ENCODE peak calls at places on chromosomes 13 and 19, in five cellular contexts. One of them, this sample, is unnamed.

GRCh38 chr19:48415395-48415794 is 21.9 kb downstream of the GRIN2D start:
- DNase-seq in GM12878: no peak
- DNase-seq in HepG2: peak
- DNase-seq in H1: peak
- DNase-seq in K562: peak
- DNase-seq in this sample: peak

GRCh38 chr13:33721719-33722118 is 96.2 kb upstream of the RFC3 start:
- DNase-seq in GM12878: no peak
- DNase-seq in HepG2: no peak
- DNase-seq in H1: no peak
- DNase-seq in K562: no peak
- DNase-seq in this sample: no peak

GRCh38 chr19:43934985-43935708 is at the start of gene ZNF45:
- DNase-seq in GM12878: peak
- DNase-seq in HepG2: peak
- DNase-seq in H1: no peak
- DNase-seq in K562: peak
- DNase-seq in this sample: peak

GRCh38 chr13:41017153-41017552 is 2.0 kb downstream of the ELF1 start:
- DNase-seq in GM12878: no peak
- DNase-seq in HepG2: no peak
- DNase-seq in H1: no peak
- DNase-seq in K562: no peak
- DNase-seq in this sample: no peak

GRCh38 chr19:47324502-47324901 is 7.5 kb upstream of the C5AR2 start:
- DNase-seq in GM12878: no peak
- DNase-seq in HepG2: no peak
- DNase-seq in H1: no peak
- DNase-seq in K562: no peak
- DNase-seq in this sample: no peak

GRCh38 chr13:25300861-25301346 is 521 bp upstream of the NUP58 start:
- DNase-seq in GM12878: no peak
- DNase-seq in HepG2: no peak
- DNase-seq in H1: no peak
- DNase-seq in K562: no peak
- DNase-seq in this sample: no peak

GRCh38 chr13:37747071-37747612 is 122.4 kb downstream of the TRPC4 start:
- DNase-seq in GM12878: no peak
- DNase-seq in HepG2: no peak
- DNase-seq in H1: no peak
- DNase-seq in K562: no peak
- DNase-seq in this sample: no peak

GRCh38 chr13:78201411-78201810 is 282.8 kb upstream of the EDNRB start:
- DNase-seq in GM12878: peak
- DNase-seq in HepG2: no peak
- DNase-seq in H1: no peak
- DNase-seq in K562: no peak
- DNase-seq in this sample: no peak

GRCh38 chr13:95481051-95481775 is 71.3 kb upstream of the CLDN10 start:
- DNase-seq in GM12878: no peak
- DNase-seq in HepG2: no peak
- DNase-seq in H1: no peak
- DNase-seq in K562: no peak
- DNase-seq in this sample: no peak

GRCh38 chr13:33218020-33218419 is 67.5 kb downstream of the STARD13 start:
- DNase-seq in GM12878: no peak
- DNase-seq in HepG2: peak
- DNase-seq in H1: no peak
- DNase-seq in K562: no peak
- DNase-seq in this sample: no peak

GRCh38 chr19:27966390-27966816 is 1246.5 kb downstream of the UQCRFS1 start:
- DNase-seq in GM12878: no peak
- DNase-seq in HepG2: no peak
- DNase-seq in H1: no peak
- DNase-seq in K562: no peak
- DNase-seq in this sample: no peak

GRCh38 chr19:55147408-55148251 is 1.4 kb downstream of the TNNT1 start:
- DNase-seq in GM12878: no peak
- DNase-seq in HepG2: no peak
- DNase-seq in H1: no peak
- DNase-seq in K562: peak
- DNase-seq in this sample: peak

GRCh38 chr13:46636451-46636850 is 83.5 kb downstream of the LRCH1 start:
- DNase-seq in GM12878: no peak
- DNase-seq in HepG2: no peak
- DNase-seq in H1: no peak
- DNase-seq in K562: no peak
- DNase-seq in this sample: no peak

GRCh38 chr19:18634612-18635290 is 2.1 kb upstream of the KLHL26 start:
- DNase-seq in GM12878: no peak
- DNase-seq in HepG2: peak
- DNase-seq in H1: no peak
- DNase-seq in K562: no peak
- DNase-seq in this sample: no peak

GRCh38 chr19:40367577-40368434 is 19.3 kb downstream of the PLD3 start:
- DNase-seq in GM12878: no peak
- DNase-seq in HepG2: no peak
- DNase-seq in H1: no peak
- DNase-seq in K562: no peak
- DNase-seq in this sample: no peak

GRCh38 chr19:5434970-5435641 is 20.1 kb upstream of the ZNRF4 start:
- DNase-seq in GM12878: no peak
- DNase-seq in HepG2: peak
- DNase-seq in H1: no peak
- DNase-seq in K562: peak
- DNase-seq in this sample: no peak

GRCh38 chr19:3142292-3142670 is 6.4 kb downstream of the GNA15 start:
- DNase-seq in GM12878: no peak
- DNase-seq in HepG2: no peak
- DNase-seq in H1: no peak
- DNase-seq in K562: peak
- DNase-seq in this sample: no peak

GRCh38 chr13:25733061-25733491 is 318.7 kb downstream of the SHISA2 start:
- DNase-seq in GM12878: no peak
- DNase-seq in HepG2: no peak
- DNase-seq in H1: no peak
- DNase-seq in K562: no peak
- DNase-seq in this sample: no peak

GRCh38 chr19:18639706-18640105 is 2.9 kb downstream of the KLHL26 start:
- DNase-seq in GM12878: no peak
- DNase-seq in HepG2: no peak
- DNase-seq in H1: no peak
- DNase-seq in K562: no peak
- DNase-seq in this sample: no peak

GRCh38 chr19:55644191-55644833 is 863 bp downstream of the ZNF581 start:
- DNase-seq in GM12878: no peak
- DNase-seq in HepG2: no peak
- DNase-seq in H1: no peak
- DNase-seq in K562: no peak
- DNase-seq in this sample: no peak

GRCh38 chr19:55141696-55142095 is 7.3 kb downstream of the TNNT1 start:
- DNase-seq in GM12878: no peak
- DNase-seq in HepG2: no peak
- DNase-seq in H1: no peak
- DNase-seq in K562: no peak
- DNase-seq in this sample: peak

GRCh38 chr13:27186295-27186694 is 14.7 kb upstream of the USP12 start:
- DNase-seq in GM12878: no peak
- DNase-seq in HepG2: no peak
- DNase-seq in H1: no peak
- DNase-seq in K562: no peak
- DNase-seq in this sample: no peak

GRCh38 chr19:7981661-7982060 is 23.8 kb downstream of the ELAVL1 start:
- DNase-seq in GM12878: no peak
- DNase-seq in HepG2: no peak
- DNase-seq in H1: no peak
- DNase-seq in K562: no peak
- DNase-seq in this sample: no peak

GRCh38 chr19:28224441-28224840 is 988.5 kb downstream of the UQCRFS1 start:
- DNase-seq in GM12878: no peak
- DNase-seq in HepG2: no peak
- DNase-seq in H1: no peak
- DNase-seq in K562: no peak
- DNase-seq in this sample: no peak

GRCh38 chr13:65594255-65594654 is 1635.9 kb downstream of the PCDH9 start:
- DNase-seq in GM12878: no peak
- DNase-seq in HepG2: no peak
- DNase-seq in H1: no peak
- DNase-seq in K562: no peak
- DNase-seq in this sample: no peak

GRCh38 chr19:35846038-35846668 is 6.2 kb downstream of the NPHS1 start:
- DNase-seq in GM12878: no peak
- DNase-seq in HepG2: no peak
- DNase-seq in H1: no peak
- DNase-seq in K562: no peak
- DNase-seq in this sample: peak

GRCh38 chr19:44644391-44645016 is 794 bp downstream of the PVR start:
- DNase-seq in GM12878: no peak
- DNase-seq in HepG2: peak
- DNase-seq in H1: peak
- DNase-seq in K562: peak
- DNase-seq in this sample: peak

GRCh38 chr19:27652796-27653195 is 1560.2 kb downstream of the UQCRFS1 start:
- DNase-seq in GM12878: no peak
- DNase-seq in HepG2: no peak
- DNase-seq in H1: no peak
- DNase-seq in K562: no peak
- DNase-seq in this sample: no peak

DNA sequence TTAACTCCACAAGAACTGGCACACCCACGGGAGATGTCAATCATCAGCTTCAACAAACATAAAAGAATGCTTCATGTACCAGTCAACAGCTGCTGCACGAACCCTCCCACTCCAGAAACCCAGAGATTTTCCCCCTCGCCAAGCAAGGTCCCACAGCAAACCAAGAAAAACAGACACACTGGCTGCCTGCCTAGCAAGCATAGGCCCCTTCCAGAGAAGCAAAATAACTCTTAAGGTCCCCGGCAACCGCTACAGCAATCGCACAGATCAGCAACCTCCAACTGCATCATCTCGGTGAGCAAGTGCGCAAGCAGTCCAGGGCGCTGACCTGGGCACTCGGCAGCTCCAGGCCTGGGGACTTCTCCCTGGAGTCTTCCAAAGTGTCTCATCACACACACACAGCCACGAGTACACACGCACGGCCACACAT is 125.2 kb downstream of the STK24 start:
- DNase-seq in GM12878: no peak
- DNase-seq in HepG2: no peak
- DNase-seq in H1: no peak
- DNase-seq in K562: no peak
- DNase-seq in this sample: no peak
- TF ChIP-seq SP1 in GM12878: no peak
- TF ChIP-seq SP1 in HepG2: no peak
- TF ChIP-seq SP1 in H1: no peak
- TF ChIP-seq SP1 in K562: no peak
- TF ChIP-seq SP1 in this sample: no peak

DNA sequence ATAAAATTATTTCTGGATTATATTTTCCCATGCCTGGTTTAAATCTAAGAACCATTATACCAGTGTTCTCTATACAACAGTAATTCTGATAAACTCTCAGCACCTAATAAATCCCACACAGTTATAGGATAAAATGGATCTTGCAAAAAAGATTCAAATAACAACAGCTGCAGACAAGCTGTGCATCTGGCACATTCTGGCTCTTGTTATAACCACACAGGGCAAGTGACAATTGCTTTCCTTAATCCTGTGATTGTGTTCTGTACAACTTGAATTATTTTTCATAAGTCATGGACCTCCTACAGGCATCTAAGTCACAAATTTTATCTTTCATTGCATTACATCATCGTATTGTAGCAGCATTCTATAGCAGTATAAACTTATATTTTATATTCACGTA is 948.3 kb downstream of the SLITRK1 start:
- DNase-seq in GM12878: no peak
- DNase-seq in HepG2: no peak
- DNase-seq in H1: no peak
- DNase-seq in K562: no peak
- DNase-seq in this sample: no peak
- TF ChIP-seq USF2 in GM12878: no peak
- TF ChIP-seq USF2 in HepG2: no peak
- TF ChIP-seq USF2 in H1: no peak
- TF ChIP-seq USF2 in K562: no peak
- TF ChIP-seq USF2 in this sample: no peak

DNA sequence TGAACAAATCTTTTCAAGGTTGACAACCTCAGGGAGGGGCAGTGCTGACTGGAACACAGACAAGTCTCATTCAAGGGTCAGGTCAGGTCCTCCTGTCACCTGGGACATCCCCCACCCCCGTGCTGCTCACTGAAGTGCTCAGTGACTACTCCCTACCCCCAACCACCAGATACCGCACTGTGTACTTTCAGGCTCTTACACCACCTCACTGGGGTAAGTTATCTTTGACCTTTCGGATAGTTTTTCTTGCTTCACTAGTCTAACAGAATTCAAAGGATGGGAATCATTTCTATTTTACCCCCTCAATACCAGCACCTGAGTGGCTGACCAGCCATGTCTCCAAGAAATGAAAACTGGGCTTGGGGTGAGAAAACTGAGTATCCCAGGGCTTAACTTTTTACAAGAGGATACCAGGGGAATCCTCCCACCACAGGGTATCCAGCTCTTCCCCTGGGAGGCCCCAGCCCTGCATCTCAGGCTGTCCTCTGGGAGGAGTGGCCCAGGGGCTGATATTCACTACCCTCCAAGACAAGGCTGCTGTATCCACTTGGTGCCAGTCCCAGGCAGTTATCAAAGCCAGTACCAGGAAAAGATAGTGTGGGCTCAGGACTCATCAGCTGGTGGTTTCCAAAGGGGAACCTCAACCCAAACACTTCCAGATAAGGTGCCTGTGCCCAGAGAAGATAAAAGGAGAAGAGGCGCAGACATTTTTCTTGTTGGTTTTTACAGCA is 2.1 kb downstream of the ZNF563 start:
- DNase-seq in GM12878: peak
- DNase-seq in HepG2: peak
- DNase-seq in H1: no peak
- DNase-seq in K562: no peak
- DNase-seq in this sample: peak
- TF ChIP-seq SP1 in GM12878: peak
- TF ChIP-seq SP1 in HepG2: no peak
- TF ChIP-seq SP1 in H1: no peak
- TF ChIP-seq SP1 in K562: no peak
- TF ChIP-seq SP1 in this sample: no peak

GRCh38 chr13:104984296-104984818 is 1551.1 kb downstream of the EFNB2 start:
- DNase-seq in GM12878: peak
- DNase-seq in HepG2: no peak
- DNase-seq in H1: no peak
- DNase-seq in K562: no peak
- DNase-seq in this sample: no peak
- TF ChIP-seq USF2 in GM12878: no peak
- TF ChIP-seq USF2 in HepG2: no peak
- TF ChIP-seq USF2 in H1: no peak
- TF ChIP-seq USF2 in K562: no peak
- TF ChIP-seq USF2 in this sample: no peak